ENCODE peak calls at places on chromosomes 5 and 9, in eight cellular contexts. V is hepatic stellate cell; Q is fibroblast of the conjunctiva; A is stimulated activated CD4-positive, alpha-beta T cell treated with anti-CD3 and anti-CD28 coated beads, Interleukin-2, amount 100 ng/mL, for 48 hours; O is amygdala; R is activated CD8-positive, alpha-beta memory T cell treated with anti-CD3 and anti-CD28 coated beads, Interleukin-2, amount 50 U/mL, for 48 hours; F is cardiac muscle cell; W is T follicular helper cell. Y is an unnamed sample.

GRCh38 chr9:120183615-120184014 is 396.4 kb downstream of the CDK5RAP2 start:
- DNase-seq in V (no peak), Q (no peak), A (no peak), O (no peak), R (no peak), F (no peak), W (no peak), Y (no peak)

GRCh38 chr9:34493972-34494535 is 28.7 kb downstream of the ENHO start:
- DNase-seq in V (peak), Q (no peak), A (peak), O (no peak), R (peak), F (peak), W (no peak), Y (peak)

GRCh38 chr9:125126019-125126746 is 17.1 kb downstream of the SCAI start:
- DNase-seq in V (peak), Q (peak), A (peak), O (peak), R (peak), F (peak), W (peak), Y (peak)

GRCh38 chr9:4073371-4073770 is 226.5 kb downstream of the GLIS3 start:
- DNase-seq in V (no peak), Q (no peak), A (no peak), O (no peak), R (no peak), F (no peak), W (no peak), Y (no peak)

GRCh38 chr5:64680289-64680688 is 10.0 kb upstream of the SHISAL2B start:
- DNase-seq in V (no peak), Q (no peak), A (no peak), O (no peak), R (no peak), F (no peak), W (no peak), Y (peak)

GRCh38 chr5:14129123-14129522 is 14.0 kb upstream of the TRIO start:
- DNase-seq in V (no peak), Q (no peak), A (no peak), O (no peak), R (no peak), F (no peak), W (no peak), Y (no peak)

GRCh38 chr5:88925692-88926490 is 42.9 kb upstream of the MEF2C start:
- DNase-seq in V (no peak), Q (no peak), A (no peak), O (no peak), R (no peak), F (no peak), W (no peak), Y (peak)

GRCh38 chr5:140310434-140310833 is 7.5 kb upstream of the PFDN1 start:
- DNase-seq in V (no peak), Q (no peak), A (no peak), O (no peak), R (no peak), F (no peak), W (no peak), Y (no peak)

GRCh38 chr5:172305380-172305779 is 21.8 kb upstream of the UBTD2 start:
- DNase-seq in V (no peak), Q (no peak), A (no peak), O (no peak), R (no peak), F (no peak), W (no peak), Y (no peak)

GRCh38 chr9:16310288-16311145 is 560.0 kb downstream of the BNC2 start:
- DNase-seq in V (no peak), Q (no peak), A (no peak), O (no peak), R (peak), F (no peak), W (no peak), Y (no peak)

GRCh38 chr9:4099961-4100360 is 199.9 kb downstream of the GLIS3 start:
- DNase-seq in V (no peak), Q (no peak), A (no peak), O (no peak), R (no peak), F (no peak), W (no peak), Y (no peak)

GRCh38 chr9:2231831-2232230 is 216.7 kb downstream of the SMARCA2 start:
- DNase-seq in V (no peak), Q (peak), A (no peak), O (no peak), R (no peak), F (no peak), W (no peak), Y (peak)

GRCh38 chr5:24389968-24390367 is 254.8 kb downstream of the CDH10 start:
- DNase-seq in V (no peak), Q (no peak), A (no peak), O (no peak), R (no peak), F (no peak), W (no peak), Y (peak)

GRCh38 chr9:94874316-94874715 is 147.8 kb downstream of the AOPEP start:
- DNase-seq in V (peak), Q (no peak), A (no peak), O (no peak), R (no peak), F (no peak), W (no peak), Y (peak)

GRCh38 chr5:142360607-142361120 is 35.8 kb upstream of the SPRY4 start:
- DNase-seq in V (no peak), Q (peak), A (no peak), O (peak), R (no peak), F (peak), W (no peak), Y (peak)

GRCh38 chr5:5588386-5588785 is 165.9 kb downstream of the ICE1 start:
- DNase-seq in V (no peak), Q (no peak), A (no peak), O (no peak), R (no peak), F (no peak), W (no peak), Y (no peak)

GRCh38 chr9:129404621-129405020 is 216.3 kb downstream of the C9orf50 start:
- DNase-seq in V (no peak), Q (no peak), A (no peak), O (no peak), R (no peak), F (no peak), W (no peak), Y (no peak)

GRCh38 chr9:36997414-36997813 is 36.7 kb downstream of the PAX5 start:
- DNase-seq in V (peak), Q (no peak), A (no peak), O (no peak), R (no peak), F (no peak), W (no peak), Y (peak)

GRCh38 chr5:56631719-56632118 is 183.6 kb upstream of the MAP3K1 start:
- DNase-seq in V (no peak), Q (no peak), A (no peak), O (no peak), R (no peak), F (no peak), W (no peak), Y (peak)

GRCh38 chr9:102507044-102507687 is 488.0 kb upstream of the CYLC2 start:
- DNase-seq in V (no peak), Q (no peak), A (no peak), O (no peak), R (no peak), F (no peak), W (no peak), Y (no peak)

GRCh38 chr9:123757547-123757946 is 172.4 kb downstream of the DENND1A start:
- DNase-seq in V (no peak), Q (no peak), A (no peak), O (no peak), R (no peak), F (peak), W (no peak), Y (no peak)

GRCh38 chr9:132167192-132167591 is 5.3 kb downstream of the NTNG2 start:
- DNase-seq in V (no peak), Q (no peak), A (no peak), O (no peak), R (no peak), F (no peak), W (no peak), Y (no peak)

GRCh38 chr9:76576344-76576743 is 117.4 kb downstream of the GCNT1 start:
- DNase-seq in V (peak), Q (peak), A (peak), O (no peak), R (peak), F (no peak), W (no peak), Y (peak)

GRCh38 chr5:17177491-17178204 is 39.8 kb upstream of the BASP1 start:
- DNase-seq in V (no peak), Q (no peak), A (no peak), O (no peak), R (no peak), F (no peak), W (no peak), Y (no peak)

GRCh38 chr9:120876842-120877240 is at the start of gene PHF19:
- DNase-seq in V (peak), Q (no peak), A (no peak), O (no peak), R (peak), F (no peak), W (no peak), Y (peak)

Y was measured in M059J.